ENCODE peak calls at places on chromosomes 2 and 18, in six cellular contexts. X is HCT116, D is sigmoid colon, K is pancreas, I is IMR-90, Q is neuronal stem cell. Y is an unnamed sample. For H3K27me3, the result is how much of the 10 kb centered on the place peaks cover.

GRCh38 chr18:22542400-22542835 is 124.7 kb upstream of the CTAGE1 start:
- DNase-seq in K (no peak), D (no peak), X (no peak), I (peak), Q (no peak), Y (no peak)

GRCh38 chr2:138275881-138276280 is 225.7 kb upstream of the SPOPL start:
- DNase-seq in I (peak), K (no peak), Q (no peak), D (no peak), X (no peak), Y (no peak)

GRCh38 chr2:127064642-127065250 is 42.2 kb downstream of the BIN1 start:
- DNase-seq in X (peak), K (no peak), I (peak), Q (peak), D (peak), Y (peak)

GRCh38 chr18:24964213-24964612 is 387.8 kb downstream of the ZNF521 start:
- DNase-seq in X (no peak), Q (no peak), I (no peak), D (no peak), K (no peak), Y (peak)

GRCh38 chr2:9318461-9319337 is 104.6 kb downstream of the ITGB1BP1 start:
- DNase-seq in X (no peak), K (no peak), Q (no peak), I (no peak), D (peak), Y (peak)

GRCh38 chr2:179252439-179252838 is 12.2 kb downstream of the SESTD1 start:
- DNase-seq in X (no peak), D (no peak), Q (no peak), I (no peak), K (no peak), Y (no peak)

GRCh38 chr2:902584-902983 is 48.1 kb upstream of the SNTG2 start:
- DNase-seq in K (no peak), Q (no peak), D (no peak), I (no peak), X (no peak), Y (no peak)

GRCh38 chr18:21762181-21762772 is 21.7 kb downstream of the MIB1 start:
- DNase-seq in I (no peak), D (no peak), Q (no peak), X (no peak), K (no peak), Y (no peak)

GRCh38 chr2:2405780-2406179 is 74.7 kb upstream of the MYT1L start:
- DNase-seq in D (no peak), Q (no peak), X (no peak), I (no peak), K (no peak), Y (no peak)

GRCh38 chr2:99386011-99386410 is 48.8 kb downstream of the EIF5B start:
- DNase-seq in I (peak), D (no peak), X (no peak), K (no peak), Q (no peak), Y (no peak)

GRCh38 chr18:46577546-46577945 is 79.5 kb downstream of the LOXHD1 start:
- DNase-seq in I (no peak), X (no peak), D (no peak), Q (no peak), K (no peak), Y (no peak)

GRCh38 chr2:28624798-28625701 is 126.6 kb upstream of the PPP1CB start:
- DNase-seq in X (no peak), Q (no peak), D (peak), K (peak), I (peak), Y (peak)

GRCh38 chr2:217695033-217695520 is 307.7 kb downstream of the TNS1 start:
- DNase-seq in Q (no peak), D (no peak), I (peak), X (no peak), K (no peak), Y (no peak)

GRCh38 chr18:79424008-79424565 is 28.4 kb downstream of the NFATC1 start:
- DNase-seq in Q (no peak), D (peak), X (no peak), K (no peak), I (no peak), Y (no peak)

GRCh38 chr2:179592167-179592936 is 269.1 kb downstream of the ZNF385B start:
- DNase-seq in D (no peak), I (peak), X (no peak), Q (no peak), K (no peak), Y (no peak)

GRCh38 chr2:80086831-80087230 is 217.7 kb downstream of the LRRTM1 start:
- DNase-seq in D (no peak), K (no peak), X (no peak), Q (no peak), I (peak), Y (no peak)

GRCh38 chr2:10256525-10257031 is 46.1 kb upstream of the HPCAL1 start:
- DNase-seq in K (peak), D (peak), Q (no peak), X (no peak), I (no peak), Y (no peak)

GRCh38 chr18:49048361-49048760 is 97.6 kb upstream of the SMAD7 start:
- DNase-seq in Q (no peak), K (no peak), D (no peak), X (no peak), I (peak), Y (no peak)

GRCh38 chr2:217928324-217929293 is 74.2 kb downstream of the TNS1 start:
- DNase-seq in K (no peak), D (peak), I (no peak), X (no peak), Q (no peak), Y (no peak)

GRCh38 chr2:142037051-142037450 is 93.8 kb downstream of the LRP1B start:
- DNase-seq in I (no peak), K (no peak), Q (peak), D (no peak), X (no peak), Y (no peak)

GRCh38 chr2:174076040-174076439 is 110.9 kb upstream of the SP3 start:
- DNase-seq in Q (no peak), I (peak), X (no peak), K (no peak), D (no peak), Y (no peak)

GRCh38 chr18:62634991-62635630 is 80.2 kb upstream of the PHLPP1 start:
- DNase-seq in Q (no peak), I (no peak), K (no peak), X (no peak), D (no peak), Y (no peak)

GRCh38 chr2:178692845-178693244 is 114.4 kb downstream of the TTN start:
- DNase-seq in X (no peak), D (no peak), Q (no peak), I (no peak), K (no peak), Y (no peak)

GRCh38 chr2:44934521-44934961 is 7.0 kb upstream of the SIX3 start:
- DNase-seq in I (no peak), X (no peak), D (peak), Q (no peak), K (no peak), Y (no peak)

GRCh38 chr2:139031722-139032121 is 251.5 kb upstream of the NXPH2 start:
- DNase-seq in D (no peak), K (no peak), X (peak), I (no peak), Q (no peak), Y (no peak)

GRCh38 chr2:209638346-209638745 is 133.3 kb upstream of the UNC80 start:
- DNase-seq in X (no peak), I (peak), K (no peak), Q (no peak), D (no peak), Y (no peak)

GRCh38 chr2:165927353-165927752 is 26.2 kb downstream of the TTC21B start:
- DNase-seq in X (no peak), I (peak), K (no peak), Q (no peak), D (no peak), Y (no peak)

GRCh38 chr2:128602038-128602698 is 283.5 kb upstream of the HS6ST1 start:
- DNase-seq in I (no peak), Q (no peak), K (peak), D (peak), X (no peak), Y (no peak)

GRCh38 chr2:108297436-108298141 is 8.9 kb downstream of the SULT1C2 start:
- DNase-seq in X (no peak), D (no peak), Q (no peak), K (no peak), I (peak), Y (no peak)

GRCh38 chr2:150811259-150811912 is 323.9 kb upstream of the RND3 start:
- DNase-seq in D (no peak), X (no peak), Q (no peak), I (peak), K (no peak), Y (no peak)

GRCh38 chr2:127563458-127564428 is 28.3 kb downstream of the MYO7B start:
- DNase-seq in D (peak), Q (no peak), X (no peak), I (no peak), K (no peak), Y (peak)

GRCh38 chr2:205771063-205771462 is 88.8 kb downstream of the NRP2 start:
- DNase-seq in X (no peak), Q (no peak), K (no peak), I (peak), D (no peak), Y (peak)

DNA sequence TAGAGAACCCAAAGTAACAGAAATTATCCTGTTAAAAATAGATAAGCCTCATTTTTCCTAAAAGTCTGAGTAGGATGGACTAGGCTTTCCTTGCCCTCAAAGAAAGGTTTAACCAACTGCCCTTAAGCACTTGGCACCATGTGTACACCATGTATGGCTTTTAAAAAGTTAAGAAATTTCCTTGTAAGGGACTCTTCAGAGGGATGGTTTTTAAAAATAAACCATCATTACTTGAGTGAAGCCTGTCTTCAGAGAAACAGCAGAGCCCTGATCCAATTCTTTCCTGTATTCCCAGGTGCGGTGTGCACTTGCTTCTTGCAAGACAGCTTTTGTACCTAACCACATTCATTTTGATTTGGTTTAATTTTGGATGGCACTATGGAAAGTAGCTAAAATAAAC is 1.1 kb upstream of the NEMP2 start:
- DNase-seq in Q (no peak), D (no peak), I (no peak), X (no peak), K (no peak), Y (no peak)
- H3K27ac ChIP-seq in Q (no peak), D (peak), I (no peak), X (no peak), K (no peak), Y (peak)

GRCh38 chr2:152762202-152762601 is 43.8 kb downstream of the ARL6IP6 start:
- DNase-seq in K (no peak), Q (peak), X (no peak), I (peak), D (no peak), Y (no peak)
- H3K27me3 ChIP-seq in K (under half), Q (under half), X (under half), I (under half), D (under half), Y (under half)

DNA sequence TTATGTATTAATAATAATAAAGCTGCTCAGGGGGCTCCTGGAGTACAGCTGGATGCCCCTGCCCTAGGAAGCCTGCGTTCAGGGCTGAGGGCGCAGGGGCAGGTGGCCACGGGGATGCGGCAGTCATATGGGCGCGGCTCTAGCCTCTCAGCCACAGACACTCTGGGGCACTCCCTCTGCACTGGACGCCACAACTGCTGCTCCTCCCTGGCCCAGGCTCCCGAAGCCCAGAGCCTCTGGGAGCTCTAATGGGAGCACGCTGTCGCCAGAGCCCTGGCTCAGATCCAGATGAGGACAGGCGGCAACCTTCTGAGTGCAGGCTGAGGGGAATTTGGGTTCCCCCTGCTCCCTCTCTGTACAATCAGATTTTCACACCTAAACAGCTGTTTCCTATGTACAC is 93.6 kb downstream of the MTCL1 start:
- DNase-seq in Q (no peak), K (no peak), D (no peak), X (no peak), I (no peak), Y (peak)
- H3K27ac ChIP-seq in Q (no peak), K (no peak), D (peak), X (no peak), I (peak), Y (no peak)

GRCh38 chr2:26905341-26906198 is 57.6 kb downstream of the DPYSL5 start:
- DNase-seq in I (no peak), K (no peak), Q (no peak), X (no peak), D (no peak), Y (peak)
- H3K27me3 ChIP-seq in I (half or more), K (under half), Q (under half), X (under half), D (under half), Y (under half)

GRCh38 chr2:237877576-237878307 is 18.3 kb downstream of the RAMP1 start:
- DNase-seq in D (peak), Q (no peak), I (no peak), K (no peak), X (no peak), Y (no peak)
- H3K27ac ChIP-seq in D (peak), Q (no peak), I (no peak), K (no peak), X (no peak), Y (no peak)

GRCh38 chr2:121245913-121246312 is 39.1 kb downstream of the TFCP2L1 start:
- DNase-seq in Q (no peak), I (no peak), X (no peak), D (peak), K (peak), Y (no peak)

GRCh38 chr2:121246704-121247255 is 38.2 kb downstream of the TFCP2L1 start:
- DNase-seq in K (peak), Q (no peak), X (no peak), D (peak), I (no peak), Y (no peak)

GRCh38 chr2:121243821-121244460 is 41.1 kb downstream of the TFCP2L1 start:
- DNase-seq in I (no peak), Q (no peak), X (no peak), D (no peak), K (no peak), Y (no peak)

GRCh38 chr2:121244616-121245015 is 40.4 kb downstream of the TFCP2L1 start:
- DNase-seq in X (no peak), K (peak), I (no peak), D (no peak), Q (no peak), Y (no peak)

DNA sequence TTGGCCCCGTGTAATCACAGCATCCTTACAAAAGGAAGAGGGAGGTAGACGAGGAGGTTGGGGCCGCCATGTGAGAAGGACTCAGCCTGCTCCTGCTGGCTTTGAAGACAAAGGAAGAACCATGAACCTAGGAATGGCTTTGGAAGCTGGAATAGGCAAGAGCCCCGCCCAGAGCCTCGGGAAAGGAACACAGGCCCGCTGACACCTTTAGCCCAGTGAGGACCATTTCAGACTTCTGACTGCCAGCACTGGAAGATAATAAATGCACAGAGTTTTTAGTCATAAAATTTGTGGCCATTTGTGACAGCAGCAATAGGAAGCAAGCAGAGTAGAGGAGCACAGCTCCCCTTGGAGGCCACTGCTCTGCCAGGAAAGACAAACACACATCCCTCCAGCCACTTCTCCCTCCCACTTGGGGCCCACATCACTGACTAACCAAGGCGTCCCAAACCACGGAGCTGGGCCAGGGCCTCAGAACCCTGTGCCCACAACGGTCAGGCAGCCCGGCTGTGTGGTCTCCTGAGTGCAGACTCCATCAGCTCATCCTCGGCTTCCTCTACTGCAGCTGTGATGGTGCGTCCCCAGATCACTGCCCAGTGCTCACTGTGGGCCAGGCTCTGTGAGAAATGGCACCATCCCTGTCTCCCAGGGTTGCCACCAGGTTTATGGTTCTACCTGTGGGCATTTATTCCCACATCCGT is 39.7 kb downstream of the TFCP2L1 start:
- DNase-seq in X (no peak), Q (no peak), I (no peak), D (peak), K (peak), Y (no peak)
- H3K27me3 ChIP-seq in X (under half), Q (under half), I (half or more), D (under half), K (under half), Y (under half)

DNA sequence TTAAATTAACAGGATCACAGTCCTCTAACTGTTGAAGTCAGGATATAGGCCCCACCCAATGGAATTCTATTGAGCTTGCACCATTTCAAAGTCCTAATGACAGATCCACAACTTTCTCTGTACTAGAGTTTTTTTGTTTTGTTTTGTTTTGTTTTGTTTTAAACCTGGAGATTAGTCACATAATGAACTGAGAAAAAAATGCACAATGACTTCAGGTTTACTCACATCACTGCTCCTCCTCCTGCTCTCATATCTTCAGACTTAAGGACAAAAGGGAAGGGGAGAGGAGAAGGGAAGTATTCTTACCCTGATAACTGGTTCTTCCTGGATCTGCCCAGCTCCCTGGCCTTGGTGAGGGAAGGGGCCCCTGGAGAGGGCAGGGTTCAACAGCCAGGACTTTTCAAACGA is 208.2 kb upstream of the EPHA4 start:
- DNase-seq in X (no peak), Q (peak), K (no peak), D (no peak), I (peak), Y (no peak)
- H3K27ac ChIP-seq in X (no peak), Q (no peak), K (no peak), D (peak), I (peak), Y (no peak)

GRCh38 chr18:2846638-2847340 is at the start of gene EMILIN2:
- DNase-seq in Q (peak), K (peak), I (peak), X (no peak), D (peak), Y (peak)

GRCh38 chr18:2848879-2849254 is 2.1 kb downstream of the EMILIN2 start:
- DNase-seq in K (no peak), I (no peak), Q (no peak), D (peak), X (no peak), Y (no peak)

GRCh38 chr18:2846241-2846637 is 567 bp upstream of the EMILIN2 start:
- DNase-seq in K (no peak), X (no peak), I (peak), Q (peak), D (peak), Y (no peak)

GRCh38 chr18:2847341-2848144 is 737 bp downstream of the EMILIN2 start:
- DNase-seq in Q (peak), K (peak), X (no peak), D (peak), I (no peak), Y (no peak)

DNA sequence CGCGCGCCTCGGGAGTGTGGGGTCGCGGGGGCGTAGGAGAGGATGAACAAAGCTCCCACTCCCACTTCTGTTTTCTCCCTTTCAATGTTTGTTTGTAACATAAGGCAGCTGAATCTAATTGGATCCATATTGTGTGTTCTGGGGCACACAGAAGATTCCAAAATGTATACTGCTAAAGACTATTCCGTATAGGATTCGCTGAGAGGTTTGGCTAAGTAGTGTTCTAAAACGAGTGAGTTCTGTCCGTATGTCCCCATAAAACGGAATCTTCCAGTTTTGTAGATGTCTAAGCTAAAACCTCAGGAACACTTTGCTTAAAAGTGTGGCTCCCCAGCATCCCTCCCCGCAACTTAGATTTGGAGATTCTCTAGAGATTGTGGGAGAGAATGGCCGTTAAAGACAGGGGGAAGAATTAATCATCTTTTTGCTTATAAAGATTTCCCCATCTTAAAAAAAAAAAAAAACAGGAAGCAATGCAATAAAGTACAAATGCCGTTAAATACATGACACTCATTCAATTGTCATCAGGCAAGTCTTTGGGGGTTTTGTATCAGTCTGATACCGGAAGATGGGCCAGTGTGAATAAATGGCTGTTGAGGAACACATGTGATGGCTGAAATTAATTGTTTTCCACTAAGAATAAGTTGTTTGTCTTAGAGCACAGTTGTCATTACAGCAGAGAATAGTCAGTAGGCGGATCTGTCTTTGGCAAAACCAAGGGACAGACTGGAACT is 1.5 kb downstream of the EMILIN2 start:
- DNase-seq in Q (peak), I (no peak), X (no peak), D (no peak), K (no peak), Y (no peak)
- H3K27me3 ChIP-seq in Q (half or more), I (half or more), X (under half), D (under half), K (under half), Y (under half)

Y was measured in colonic mucosa.